ENCODE peak calls at places on chromosome 11, in seven cellular contexts. T, D, F, O, V, E and S are unnamed samples.
A peak's percentile ranks its signal among the peaks of the same experiment; 100 is the strongest.

GRCh38 chr11:131998020-131998419 is 627.6 kb downstream of the NTM start:
- DNase-seq in T (no peak), D (no peak), F (no peak), O (no peak), V (no peak), E (peak; percentile 27), S (peak; percentile 44)

GRCh38 chr11:25771605-25772004 is 560.3 kb upstream of the ANO3 start:
- DNase-seq in T (no peak), D (no peak), F (no peak), O (no peak), V (no peak), E (no peak), S (no peak)

GRCh38 chr11:70398834-70399680 is 728 bp downstream of the CTTN start:
- DNase-seq in T (no peak), D (no peak), F (no peak), O (no peak), V (no peak), E (peak; percentile 29), S (no peak)

GRCh38 chr11:86052697-86053641 is 15.9 kb downstream of the PICALM start:
- DNase-seq in T (no peak), D (no peak), F (no peak), O (no peak), V (no peak), E (no peak), S (no peak)

GRCh38 chr11:75946531-75947530 is 131.8 kb downstream of the UVRAG start:
- DNase-seq in T (no peak), D (peak; percentile 79), F (no peak), O (peak; percentile 37), V (no peak), E (peak; percentile 32), S (peak; percentile 67)

GRCh38 chr11:69102732-69103615 is 52.8 kb upstream of the SMIM38 start:
- DNase-seq in T (no peak), D (no peak), F (no peak), O (no peak), V (no peak), E (no peak), S (peak; percentile 40)

GRCh38 chr11:75476716-75477613 is 44.0 kb upstream of the KLHL35 start:
- DNase-seq in T (no peak), D (no peak), F (no peak), O (no peak), V (no peak), E (no peak), S (no peak)

GRCh38 chr11:24068197-24068596 is 428.7 kb upstream of the LUZP2 start:
- DNase-seq in T (no peak), D (no peak), F (no peak), O (no peak), V (no peak), E (no peak), S (no peak)

GRCh38 chr11:114256898-114257286 is 39.3 kb upstream of the NNMT start:
- DNase-seq in T (no peak), D (no peak), F (no peak), O (no peak), V (no peak), E (no peak), S (no peak)

GRCh38 chr11:48341466-48341865 is 16.7 kb downstream of the OR4C3 start:
- DNase-seq in T (no peak), D (peak; percentile 0), F (no peak), O (no peak), V (no peak), E (no peak), S (no peak)

GRCh38 chr11:134752964-134753804 is 341.1 kb upstream of the B3GAT1 start:
- DNase-seq in T (no peak), D (no peak), F (no peak), O (no peak), V (no peak), E (no peak), S (no peak)

GRCh38 chr11:70437111-70437784 is 38.9 kb downstream of the CTTN start:
- DNase-seq in T (no peak), D (no peak), F (no peak), O (no peak), V (no peak), E (no peak), S (no peak)

GRCh38 chr11:61607920-61608599 is 27.2 kb upstream of the SYT7 start:
- DNase-seq in T (no peak), D (no peak), F (no peak), O (no peak), V (no peak), E (peak; percentile 42), S (no peak)

GRCh38 chr11:69734367-69734766 is 30.5 kb upstream of the FGF19 start:
- DNase-seq in T (no peak), D (no peak), F (no peak), O (no peak), V (no peak), E (no peak), S (no peak)

GRCh38 chr11:110098645-110099044 is 5.5 kb downstream of the ZC3H12C start:
- DNase-seq in T (no peak), D (no peak), F (no peak), O (no peak), V (no peak), E (no peak), S (no peak)

GRCh38 chr11:31509017-31509411 is 408 bp downstream of the IMMP1L start:
- DNase-seq in T (no peak), D (no peak), F (no peak), O (no peak), V (no peak), E (peak; percentile 23), S (no peak)

GRCh38 chr11:121626507-121626875 is 173.7 kb upstream of the SORL1-AS1 start:
- DNase-seq in T (no peak), D (no peak), F (no peak), O (no peak), V (no peak), E (no peak), S (no peak)

GRCh38 chr11:39810358-39810757 is 1649.1 kb downstream of the LRRC4C start:
- DNase-seq in T (no peak), D (no peak), F (no peak), O (no peak), V (no peak), E (no peak), S (no peak)

GRCh38 chr11:70489276-70489675 is 90.9 kb downstream of the CTTN start:
- DNase-seq in T (no peak), D (no peak), F (no peak), O (no peak), V (no peak), E (no peak), S (no peak)

GRCh38 chr11:134647066-134647746 is 235.2 kb upstream of the B3GAT1 start:
- DNase-seq in T (no peak), D (no peak), F (no peak), O (no peak), V (no peak), E (no peak), S (no peak)

DNA sequence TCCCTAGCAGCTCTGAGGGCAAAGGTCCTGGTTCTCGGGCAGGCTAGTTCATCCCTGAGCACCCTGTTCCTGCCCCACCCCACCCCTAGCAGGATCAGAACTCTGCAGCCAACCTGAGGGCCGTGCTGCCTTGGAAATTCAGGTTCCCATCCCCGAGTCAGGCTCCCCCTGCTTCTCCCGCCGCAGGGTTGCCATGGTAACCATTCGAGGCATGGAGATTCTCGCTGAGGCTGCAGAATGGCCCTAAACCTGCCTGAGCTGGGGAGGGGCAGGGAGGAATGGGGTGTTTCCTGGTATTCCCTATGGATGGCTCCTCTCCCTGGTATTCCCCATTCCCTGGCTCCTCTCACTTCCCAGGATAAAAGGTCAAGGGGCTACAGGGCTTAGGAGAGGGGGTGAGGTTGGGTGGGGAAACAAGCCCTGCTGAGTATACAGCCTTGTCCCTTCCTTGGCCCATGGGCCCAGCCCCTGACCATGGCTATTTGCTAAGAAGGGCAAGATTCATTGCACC is 58.9 kb downstream of the CHST1 start:
- DNase-seq in T (no peak), D (no peak), F (no peak), O (no peak), V (no peak), E (no peak), S (no peak)
- H3K4me3 ChIP-seq in T (no peak overlapping the region), D (no peak overlapping the region), F (no peak overlapping the region), O (no peak overlapping the region), V (no peak overlapping the region), E (no peak overlapping the region), S (no peak overlapping the region)

GRCh38 chr11:83671295-83671694 is 385.1 kb upstream of the CCDC90B start:
- DNase-seq in T (no peak), D (no peak), F (peak; percentile 3), O (no peak), V (no peak), E (no peak), S (no peak)
- TF ChIP-seq CTCF in T (no peak), D (no peak), F (peak; percentile 38), O (no peak), V (no peak), E (no peak), S (peak; percentile 7)

GRCh38 chr11:2384723-2385041 is 7.6 kb downstream of the CD81 start:
- DNase-seq in T (no peak), D (no peak), F (no peak), O (no peak), V (no peak), E (no peak), S (no peak)

GRCh38 chr11:2383823-2384722 is 7.0 kb downstream of the CD81 start:
- DNase-seq in T (peak; percentile 83), D (no peak), F (no peak), O (no peak), V (no peak), E (peak; percentile 63), S (no peak)

GRCh38 chr11:2381494-2382128 is 4.5 kb downstream of the CD81 start:
- DNase-seq in T (no peak), D (no peak), F (no peak), O (no peak), V (no peak), E (no peak), S (no peak)

GRCh38 chr11:2382129-2382517 is 5.0 kb downstream of the CD81 start:
- DNase-seq in T (peak; percentile 38), D (no peak), F (no peak), O (no peak), V (no peak), E (no peak), S (no peak)

DNA sequence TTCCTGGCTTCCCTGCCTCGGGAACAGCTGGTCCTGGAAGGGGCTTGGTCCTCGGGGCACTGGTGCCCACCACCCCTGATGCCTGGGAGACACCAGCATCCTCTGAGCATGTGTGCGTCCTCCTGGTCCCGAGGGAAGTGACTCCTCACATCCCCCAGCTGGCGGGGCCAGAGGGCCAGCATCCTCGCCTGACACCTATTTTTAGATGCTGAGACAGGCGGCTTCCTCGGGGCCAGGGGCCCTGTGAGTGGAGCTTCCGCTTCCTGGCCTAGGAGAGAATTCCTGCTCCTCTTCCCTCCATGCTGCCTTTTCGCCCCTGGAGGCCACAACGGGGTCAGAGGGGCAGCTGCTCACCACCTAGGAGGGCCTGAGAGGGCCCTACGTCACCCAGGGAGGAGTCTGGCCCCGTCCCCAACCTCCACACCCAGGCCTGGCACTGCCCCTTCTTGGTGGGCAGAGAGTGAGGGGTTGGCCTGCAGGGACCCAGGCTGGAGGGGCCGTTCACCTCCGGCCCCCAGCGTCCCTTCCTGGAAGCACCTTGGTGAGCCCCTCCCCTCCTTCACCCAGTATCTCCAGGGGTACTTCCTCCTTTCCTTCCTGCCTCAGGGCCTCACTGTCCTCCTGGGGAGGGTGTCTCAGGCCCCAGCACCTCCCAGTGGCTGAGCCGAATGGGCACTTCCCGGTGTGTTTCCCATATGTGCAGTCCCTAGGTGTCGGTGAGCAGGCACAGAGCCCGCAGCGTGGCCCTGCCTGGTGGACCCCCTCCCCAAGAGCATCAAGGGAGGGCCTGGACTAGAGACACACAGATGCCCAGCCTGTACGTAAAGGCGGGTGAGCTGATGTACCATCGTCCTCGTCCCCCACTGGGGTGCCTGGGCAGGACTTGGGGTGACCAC is 6.1 kb downstream of the CD81 start:
- DNase-seq in T (peak; percentile 48), D (peak; percentile 42), F (no peak), O (no peak), V (no peak), E (no peak), S (peak; percentile 76)
- H3K4me3 ChIP-seq in T (no peak overlapping the region), D (no peak overlapping the region), F (peak overlapping the region; percentile 3), O (no peak overlapping the region), V (no peak overlapping the region), E (no peak overlapping the region), S (no peak overlapping the region)

GRCh38 chr11:118290923-118291322 is 13.6 kb upstream of the CD3E start:
- DNase-seq in T (no peak), D (peak; percentile 45), F (no peak), O (peak; percentile 10), V (peak; percentile 32), E (peak; percentile 75), S (no peak)
- TF ChIP-seq CTCF in T (no peak), D (peak; percentile 42), F (peak; percentile 5), O (peak; percentile 37), V (peak; percentile 36), E (peak; percentile 39), S (no peak)